ENCODE peak calls at places on chromosomes 12 and 14, in ten cellular contexts. R is A549, S is MCF 10A, N is GM06990, K is choroid plexus epithelial cell, C is activated B cell treated with CpG ODN at 0.5 μM for 24 hours, H is H1, P is astrocyte of the spinal cord, E is GM12865, Z is stomach. J is an unnamed sample.
A peak's percentile ranks its signal among the peaks of the same experiment; 100 is the strongest.

GRCh38 chr14:25658988-25659387 is 609.0 kb upstream of the STXBP6 start:
- DNase-seq in E (no peak), N (no peak), Z (no peak), R (no peak), H (no peak), P (no peak), S (no peak), C (no peak), K (no peak), J (no peak)

GRCh38 chr12:114681149-114681849 is 2.7 kb downstream of the TBX3 start:
- DNase-seq in P (peak; percentile 65), K (peak; percentile 76), H (no peak), Z (no peak), E (no peak), R (no peak), C (no peak), N (no peak), S (peak; percentile 47), J (no peak)

GRCh38 chr14:105878125-105878524 is 351.7 kb downstream of the TMEM121 start:
- DNase-seq in N (no peak), R (no peak), C (no peak), E (no peak), P (no peak), K (no peak), H (no peak), S (no peak), Z (peak; percentile 8), J (no peak)

GRCh38 chr14:99676657-99677056 is 7.4 kb upstream of the CYP46A1 start:
- DNase-seq in K (no peak), R (no peak), P (no peak), C (no peak), H (no peak), Z (no peak), E (no peak), N (no peak), S (peak; percentile 54), J (no peak)

GRCh38 chr14:72075649-72076334 is 143.6 kb downstream of the RGS6 start:
- DNase-seq in P (no peak), Z (no peak), R (no peak), K (no peak), E (no peak), S (no peak), C (no peak), H (peak; percentile 23), N (no peak), J (no peak)

GRCh38 chr14:23127861-23128260 is 8.8 kb upstream of the CEBPE start:
- DNase-seq in S (no peak), E (no peak), Z (no peak), P (no peak), R (no peak), K (no peak), H (no peak), N (no peak), C (no peak), J (no peak)

GRCh38 chr14:85416771-85417170 is 113.2 kb upstream of the FLRT2 start:
- DNase-seq in E (no peak), N (no peak), K (peak; percentile 87), Z (no peak), R (peak; percentile 15), P (peak; percentile 62), S (peak; percentile 75), H (no peak), C (no peak), J (no peak)

GRCh38 chr12:68945255-68945654 is 12.3 kb upstream of the CPM start:
- DNase-seq in Z (no peak), S (no peak), N (no peak), C (no peak), R (no peak), P (no peak), K (no peak), H (no peak), E (no peak), J (no peak)

DNA sequence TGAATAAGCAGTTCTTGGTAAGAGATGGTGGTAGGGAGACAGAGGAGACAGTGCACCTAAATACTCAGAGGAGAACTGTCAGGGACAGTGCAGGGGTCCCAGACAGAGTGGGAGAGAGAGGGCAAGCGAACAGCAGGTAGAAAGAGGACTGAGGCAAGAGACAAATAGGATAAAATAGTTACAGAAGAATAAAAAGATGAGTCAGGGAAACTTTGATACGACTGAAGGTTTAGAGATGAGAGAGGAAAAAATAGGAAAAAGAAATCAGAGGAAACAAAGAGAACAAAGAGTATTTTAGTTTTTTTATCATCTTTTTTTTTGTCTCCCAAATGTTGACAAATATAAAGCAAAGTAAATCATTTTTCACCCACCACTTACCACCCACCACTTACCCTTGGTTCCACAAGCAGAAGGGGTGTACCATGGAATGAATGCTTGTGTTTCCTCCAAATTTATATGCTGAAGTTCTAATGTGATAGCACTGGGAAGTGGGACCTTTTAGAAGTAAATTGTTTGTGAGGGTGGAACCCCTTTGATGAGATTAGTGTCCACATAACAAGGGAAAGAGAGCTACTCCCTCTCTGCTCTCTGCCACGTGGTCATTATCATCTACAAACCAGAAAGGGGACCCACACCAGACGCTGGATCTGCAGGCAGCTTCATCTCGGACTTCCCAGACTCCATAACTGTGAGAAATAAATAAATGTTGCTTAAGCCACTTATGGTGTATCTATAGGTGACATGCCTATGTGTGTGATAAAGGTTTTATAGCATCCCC is 292.1 kb downstream of the BTG1 start:
- DNase-seq in N (no peak), E (no peak), C (no peak), Z (no peak), P (no peak), S (no peak), K (no peak), H (no peak), R (no peak), J (no peak)
- TF ChIP-seq CTCF in N (no peak), E (no peak), C (no peak), Z (no peak), P (no peak), S (no peak), K (no peak), H (no peak), R (no peak), J (no peak)

DNA sequence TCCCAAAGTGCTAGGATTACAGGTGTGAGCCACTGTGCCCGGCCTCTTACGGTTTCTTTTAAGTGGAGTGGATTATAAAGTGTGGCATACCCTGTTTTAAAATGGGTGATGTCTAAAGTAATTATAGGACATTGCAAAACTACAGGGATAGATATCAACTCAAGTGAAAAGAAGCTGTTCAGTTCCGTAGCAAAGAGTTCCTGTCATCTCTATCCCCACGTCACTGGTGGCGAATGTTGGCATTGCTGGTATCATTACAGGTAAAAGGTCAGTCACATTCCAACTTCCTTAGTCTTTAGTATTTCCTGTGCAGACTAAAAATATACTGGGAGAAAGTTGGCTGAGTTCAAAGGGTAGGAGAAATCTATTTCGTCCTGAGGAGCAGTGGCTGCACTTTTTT is 95.6 kb upstream of the SLC38A2 start:
- DNase-seq in C (no peak), H (no peak), P (peak; percentile 45), K (peak; percentile 69), E (no peak), Z (peak; percentile 43), R (no peak), N (no peak), S (peak; percentile 54), J (no peak)
- TF ChIP-seq CTCF in C (no peak), H (peak; percentile 17), P (no peak), K (no peak), E (no peak), Z (peak; percentile 28), R (no peak), N (no peak), S (no peak), J (no peak)

GRCh38 chr14:78566017-78566858 is 396.1 kb downstream of the NRXN3 start:
- DNase-seq in E (peak; percentile 76), K (peak; percentile 80), R (peak; percentile 37), N (peak; percentile 36), P (peak; percentile 75), S (peak; percentile 59), Z (peak; percentile 81), H (peak; percentile 64), C (peak; percentile 15), J (peak; percentile 41)

GRCh38 chr14:78567343-78567742 is 397.2 kb downstream of the NRXN3 start:
- DNase-seq in E (no peak), N (no peak), S (no peak), H (no peak), R (no peak), C (no peak), P (peak; percentile 34), Z (no peak), K (peak; percentile 1), J (no peak)

GRCh38 chr14:78566859-78567172 is 396.6 kb downstream of the NRXN3 start:
- DNase-seq in H (no peak), S (no peak), R (no peak), P (no peak), N (no peak), C (no peak), E (no peak), Z (no peak), K (no peak), J (no peak)
- TF ChIP-seq CTCF in H (no peak), S (no peak), R (no peak), P (no peak), N (no peak), C (no peak), E (no peak), Z (no peak), K (no peak), J (no peak)

DNA sequence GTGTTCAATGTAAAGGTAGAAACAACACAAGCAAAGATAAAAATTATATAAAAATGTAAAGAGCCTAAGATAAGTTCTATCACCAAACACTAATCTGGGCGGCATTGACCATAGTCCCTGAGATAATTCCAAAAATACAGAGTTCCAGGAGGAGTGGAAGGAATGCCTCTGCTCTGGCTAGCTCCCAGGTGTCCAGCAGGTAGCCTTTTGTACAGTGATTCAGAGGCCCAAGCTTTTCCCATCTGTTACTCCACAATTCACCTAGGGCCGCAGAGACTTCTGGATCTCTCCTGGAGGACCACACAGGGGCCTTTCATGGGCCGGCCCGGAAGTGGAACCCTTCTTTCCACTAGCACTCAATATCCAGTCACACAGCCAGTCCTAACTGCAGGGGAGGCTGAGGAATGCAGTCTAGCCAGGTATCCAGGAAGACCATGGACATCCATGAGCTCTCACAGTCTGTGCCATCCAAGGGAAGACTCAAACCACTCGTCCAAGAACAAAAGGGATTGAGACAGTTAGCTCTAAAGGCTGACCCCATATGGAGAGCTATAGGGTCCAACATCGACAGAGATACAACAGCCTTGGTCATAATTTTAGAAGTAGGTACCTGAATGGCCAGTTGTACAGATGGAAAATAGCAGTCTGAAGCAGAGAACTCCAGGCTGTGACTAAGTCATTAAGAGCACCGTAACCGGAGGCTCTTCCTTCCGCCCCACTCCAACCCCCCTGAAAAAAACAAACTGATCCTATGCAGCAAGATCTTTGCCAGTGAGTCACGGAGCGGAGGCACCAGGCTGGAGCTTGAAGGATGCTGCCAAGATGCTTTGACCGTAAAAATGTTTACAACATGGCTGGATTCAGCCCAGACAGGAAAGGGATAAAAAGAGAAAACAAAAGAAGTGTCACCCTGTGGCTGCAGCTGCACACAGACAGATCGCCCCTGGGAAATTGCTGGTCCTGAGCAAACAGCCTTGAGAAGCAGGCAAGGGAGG is 204.8 kb downstream of the NUAK1 start:
- DNase-seq in K (peak; percentile 97), E (no peak), N (no peak), P (peak; percentile 97), S (peak; percentile 96), C (no peak), H (no peak), Z (no peak), R (peak; percentile 33), J (no peak)
- TF ChIP-seq CTCF in K (no peak), E (no peak), N (no peak), P (no peak), S (no peak), C (no peak), H (no peak), Z (no peak), R (no peak), J (no peak)